ENCODE peak calls at places on chromosomes 7 and 10, in ten cellular contexts. W, N, Q, C, X, T, Y, E, D and U are unnamed samples.

GRCh38 chr7:17299477-17299991 is 1.1 kb downstream of the AHR start:
- DNase-seq in Q (peak; percentile 24), X (peak; percentile 20), D (no peak), W (peak; percentile 24), Y (no peak), E (no peak), C (no peak), N (no peak), T (no peak), U (no peak)

GRCh38 chr10:58952747-58953466 is 223.5 kb upstream of the PHYHIPL start:
- DNase-seq in C (peak; percentile 20), D (no peak), N (no peak), T (no peak), W (peak; percentile 42), X (peak; percentile 24), Y (no peak), Q (peak; percentile 42), E (peak; percentile 9), U (peak; percentile 17)

GRCh38 chr7:152664636-152665035 is 11.3 kb downstream of the XRCC2 start:
- DNase-seq in W (no peak), D (no peak), C (no peak), T (no peak), E (no peak), N (no peak), X (no peak), Q (no peak), Y (no peak), U (no peak)

GRCh38 chr10:46524471-46525176 is 31.8 kb downstream of the GPRIN2 start:
- DNase-seq in W (no peak), D (peak; percentile 27), N (peak; percentile 61), Y (no peak), C (peak; percentile 100), T (no peak), E (no peak), Q (peak; percentile 65), X (no peak), U (no peak)

GRCh38 chr7:47435889-47436312 is 146.0 kb downstream of the TNS3 start:
- DNase-seq in N (no peak), T (no peak), Q (peak; percentile 81), W (peak; percentile 33), E (no peak), D (peak; percentile 47), Y (no peak), X (no peak), C (peak; percentile 62), U (no peak)

GRCh38 chr7:33392143-33392542 is 262.8 kb downstream of the BBS9 start:
- DNase-seq in X (no peak), W (no peak), N (no peak), E (no peak), C (no peak), T (no peak), Q (no peak), Y (no peak), D (no peak), U (no peak)

GRCh38 chr10:11528286-11528685 is 83.2 kb downstream of the USP6NL start:
- DNase-seq in Q (no peak), D (no peak), W (no peak), N (no peak), T (no peak), X (no peak), E (no peak), Y (no peak), C (no peak), U (no peak)

GRCh38 chr10:75051308-75051707 is 60.1 kb upstream of the SAMD8 start:
- DNase-seq in N (no peak), D (no peak), T (no peak), X (no peak), W (no peak), C (no peak), E (no peak), Y (no peak), Q (no peak), U (no peak)

GRCh38 chr7:101223528-101223927 is 5.6 kb downstream of the ZNHIT1 start:
- DNase-seq in Y (no peak), Q (no peak), T (no peak), D (no peak), W (no peak), X (no peak), N (no peak), E (no peak), C (no peak), U (no peak)

GRCh38 chr7:139075031-139075652 is 34.4 kb downstream of the ZC3HAV1 start:
- DNase-seq in N (no peak), W (peak; percentile 70), Y (peak; percentile 80), X (peak; percentile 13), E (peak; percentile 15), T (peak; percentile 51), C (peak; percentile 71), D (peak; percentile 65), Q (peak; percentile 77), U (peak; percentile 64)

GRCh38 chr10:119281581-119282071 is 74.3 kb downstream of the GRK5 start:
- DNase-seq in X (peak; percentile 62), N (peak; percentile 91), Q (no peak), E (peak; percentile 50), T (no peak), C (no peak), D (no peak), W (no peak), Y (no peak), U (peak; percentile 70)

GRCh38 chr10:99787782-99788181 is 5.3 kb downstream of the ABCC2 start:
- DNase-seq in Q (no peak), E (no peak), T (no peak), Y (no peak), X (no peak), C (no peak), D (no peak), N (no peak), W (no peak), U (no peak)

GRCh38 chr10:99787303-99787702 is 4.9 kb downstream of the ABCC2 start:
- DNase-seq in Y (no peak), T (no peak), E (no peak), N (no peak), D (no peak), X (no peak), Q (no peak), W (no peak), C (no peak), U (no peak)

GRCh38 chr10:99791831-99792230 is 9.4 kb downstream of the ABCC2 start:
- DNase-seq in Q (no peak), Y (no peak), D (no peak), W (no peak), E (no peak), C (no peak), X (no peak), T (no peak), N (no peak), U (no peak)

GRCh38 chr10:99785646-99786045 is 3.2 kb downstream of the ABCC2 start:
- DNase-seq in T (no peak), D (no peak), N (no peak), X (no peak), C (no peak), E (no peak), W (no peak), Q (no peak), Y (no peak), U (no peak)

DNA sequence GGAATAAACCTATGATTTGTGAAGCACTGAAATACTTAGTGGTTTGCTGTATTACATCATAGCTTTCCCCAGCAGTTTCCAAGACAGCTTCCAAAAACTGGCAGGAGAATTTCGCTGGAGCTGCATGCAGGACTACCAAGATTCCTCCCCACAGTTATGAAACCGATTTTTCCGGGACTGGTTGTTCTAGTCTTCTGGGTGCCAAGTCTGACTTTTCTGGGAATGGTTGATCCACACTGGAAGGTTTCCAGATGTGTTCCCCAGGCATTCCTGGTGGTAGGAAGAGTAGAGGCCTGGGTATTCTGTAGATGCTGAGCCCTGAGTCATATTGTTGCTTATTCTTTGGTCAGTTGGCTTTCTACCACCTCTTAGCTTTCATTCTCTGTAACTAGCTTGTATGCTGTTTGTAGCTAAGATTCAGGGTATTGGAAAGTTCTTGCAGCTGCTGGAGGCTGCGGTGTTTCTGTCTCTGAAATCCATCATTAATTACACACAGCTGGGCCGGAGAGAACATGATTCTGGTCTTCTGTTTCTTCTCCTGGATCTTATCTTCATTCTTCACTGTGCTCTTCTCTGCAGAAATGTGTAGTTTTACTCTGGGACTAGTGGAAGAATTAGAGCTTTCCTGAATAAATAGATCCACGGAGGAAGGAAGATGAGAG is 6.3 kb downstream of the ABCC2 start:
- DNase-seq in E (peak; percentile 23), Q (peak; percentile 73), C (no peak), N (no peak), Y (no peak), T (no peak), W (no peak), X (no peak), D (no peak), U (no peak)
- H3K27ac ChIP-seq in E (peak overlapping the region; percentile 7), Q (peak overlapping the region; percentile 31), C (peak overlapping the region; percentile 100), N (peak overlapping the region; percentile 49), Y (no peak overlapping the region), T (no peak overlapping the region), W (no peak overlapping the region), X (no peak overlapping the region), D (peak overlapping the region; percentile 54), U (no peak overlapping the region)

GRCh38 chr10:33542747-33543505 is 208.5 kb upstream of the NRP1 start:
- DNase-seq in Y (no peak), W (no peak), T (no peak), E (no peak), C (no peak), X (no peak), Q (peak; percentile 36), N (no peak), D (no peak), U (no peak)
- H3K27ac ChIP-seq in Y (no peak overlapping the region), W (no peak overlapping the region), T (no peak overlapping the region), E (no peak overlapping the region), C (no peak overlapping the region), X (no peak overlapping the region), Q (no peak overlapping the region), N (no peak overlapping the region), D (no peak overlapping the region), U (no peak overlapping the region)

GRCh38 chr7:131026297-131027003 is 292.4 kb upstream of the KLF14 start:
- DNase-seq in C (no peak), Q (peak; percentile 77), Y (no peak), E (no peak), N (no peak), T (no peak), D (no peak), X (no peak), W (no peak), U (no peak)
- H3K27ac ChIP-seq in C (no peak overlapping the region), Q (no peak overlapping the region), Y (peak overlapping the region; percentile 31), E (no peak overlapping the region), N (no peak overlapping the region), T (no peak overlapping the region), D (no peak overlapping the region), X (no peak overlapping the region), W (no peak overlapping the region), U (peak overlapping the region; percentile 56)

DNA sequence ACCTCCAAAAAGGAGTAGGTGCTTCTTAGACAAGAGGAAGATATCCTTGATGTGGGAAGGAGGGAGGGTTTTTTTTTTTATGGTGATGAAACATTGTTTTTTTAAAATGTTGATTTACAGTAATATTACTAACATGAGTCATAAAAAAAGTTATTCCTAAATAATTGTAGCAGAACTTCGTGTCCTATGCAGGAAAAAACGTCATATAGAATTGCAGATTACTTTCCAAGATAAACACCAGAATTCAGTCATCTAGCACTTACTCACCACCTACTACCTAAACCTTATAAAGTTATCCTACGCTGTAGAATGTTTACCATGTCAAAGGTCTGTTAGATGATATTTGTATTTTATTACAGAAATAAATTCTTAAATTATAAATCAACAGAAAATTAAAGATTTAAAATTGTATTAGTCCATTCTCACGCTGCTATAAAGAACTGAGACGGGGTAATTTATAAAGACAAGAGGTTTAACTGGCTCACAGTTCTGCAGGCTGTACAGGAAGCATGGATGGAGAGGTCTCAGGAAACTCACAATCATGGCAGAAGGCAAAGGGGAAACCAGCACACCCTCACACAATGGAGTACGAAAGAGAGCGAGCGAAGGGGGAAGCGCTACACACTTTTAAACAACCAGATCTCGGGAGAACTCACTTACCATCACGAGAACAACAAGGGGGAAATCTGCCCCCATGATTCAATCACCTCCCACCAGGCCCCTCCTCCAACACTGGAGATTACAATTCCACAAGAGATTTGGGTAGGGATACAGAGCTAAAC is 105.2 kb upstream of the NEBL start:
- DNase-seq in T (no peak), D (no peak), X (no peak), C (no peak), Q (peak; percentile 1), E (no peak), W (no peak), Y (no peak), N (no peak), U (no peak)
- H3K27ac ChIP-seq in T (no peak overlapping the region), D (no peak overlapping the region), X (no peak overlapping the region), C (peak overlapping the region; percentile 54), Q (no peak overlapping the region), E (no peak overlapping the region), W (no peak overlapping the region), Y (no peak overlapping the region), N (no peak overlapping the region), U (no peak overlapping the region)